ENCODE peak calls at places on chromosome 17, in six cellular contexts. One of them, this sample, is unnamed.

GRCh38 chr17:79410681-79411080 is 200.2 kb downstream of the RBFOX3 start:
- DNase-seq in bronchial epithelial cell: no peak
- DNase-seq in B cell: no peak
- DNase-seq in choroid plexus epithelial cell: no peak
- DNase-seq in cardiac fibroblast: no peak
- DNase-seq in psoas muscle: no peak
- DNase-seq in this sample: no peak

GRCh38 chr17:78667741-78668640 is 90.8 kb upstream of the DNAH17 start:
- DNase-seq in cardiac fibroblast: no peak
- DNase-seq in choroid plexus epithelial cell: no peak
- DNase-seq in bronchial epithelial cell: no peak
- DNase-seq in B cell: no peak
- DNase-seq in psoas muscle: no peak
- DNase-seq in this sample: no peak

GRCh38 chr17:76417499-76418143 is 33.2 kb downstream of the SPHK1 start:
- DNase-seq in choroid plexus epithelial cell: no peak
- DNase-seq in bronchial epithelial cell: no peak
- DNase-seq in cardiac fibroblast: no peak
- DNase-seq in psoas muscle: no peak
- DNase-seq in B cell: no peak
- DNase-seq in this sample: no peak

GRCh38 chr17:48547839-48548686 is 3.2 kb upstream of the HOXB2 start:
- DNase-seq in B cell: no peak
- DNase-seq in bronchial epithelial cell: no peak
- DNase-seq in choroid plexus epithelial cell: no peak
- DNase-seq in psoas muscle: no peak
- DNase-seq in cardiac fibroblast: peak; percentile 71
- DNase-seq in this sample: no peak

GRCh38 chr17:34757106-34757505 is 177.7 kb downstream of the TMEM132E start:
- DNase-seq in cardiac fibroblast: no peak
- DNase-seq in psoas muscle: no peak
- DNase-seq in B cell: no peak
- DNase-seq in choroid plexus epithelial cell: no peak
- DNase-seq in bronchial epithelial cell: no peak
- DNase-seq in this sample: no peak

GRCh38 chr17:37507108-37507507 is 17.4 kb downstream of the DUSP14 start:
- DNase-seq in cardiac fibroblast: no peak
- DNase-seq in B cell: no peak
- DNase-seq in psoas muscle: no peak
- DNase-seq in choroid plexus epithelial cell: no peak
- DNase-seq in bronchial epithelial cell: no peak
- DNase-seq in this sample: no peak

GRCh38 chr17:72393553-72393952 is 272.7 kb downstream of the SOX9 start:
- DNase-seq in bronchial epithelial cell: peak; percentile 87
- DNase-seq in choroid plexus epithelial cell: peak; percentile 61
- DNase-seq in psoas muscle: no peak
- DNase-seq in cardiac fibroblast: peak; percentile 84
- DNase-seq in B cell: no peak
- DNase-seq in this sample: no peak

GRCh38 chr17:18994626-18995025 is 9.9 kb downstream of the FAM83G start:
- DNase-seq in B cell: no peak
- DNase-seq in bronchial epithelial cell: no peak
- DNase-seq in cardiac fibroblast: no peak
- DNase-seq in psoas muscle: no peak
- DNase-seq in choroid plexus epithelial cell: peak; percentile 30
- DNase-seq in this sample: no peak

GRCh38 chr17:49031965-49032928 is 35.1 kb downstream of the IGF2BP1 start:
- DNase-seq in bronchial epithelial cell: peak; percentile 58
- DNase-seq in cardiac fibroblast: peak; percentile 89
- DNase-seq in psoas muscle: no peak
- DNase-seq in B cell: peak; percentile 58
- DNase-seq in choroid plexus epithelial cell: peak; percentile 91
- DNase-seq in this sample: peak; percentile 39

GRCh38 chr17:56891751-56892150 is 22.1 kb downstream of the TRIM25 start:
- DNase-seq in bronchial epithelial cell: no peak
- DNase-seq in psoas muscle: peak; percentile 37
- DNase-seq in cardiac fibroblast: peak; percentile 38
- DNase-seq in choroid plexus epithelial cell: no peak
- DNase-seq in B cell: peak; percentile 54
- DNase-seq in this sample: no peak

GRCh38 chr17:30235386-30236296 is at the start of gene SLC6A4:
- DNase-seq in cardiac fibroblast: no peak
- DNase-seq in choroid plexus epithelial cell: no peak
- DNase-seq in psoas muscle: no peak
- DNase-seq in bronchial epithelial cell: no peak
- DNase-seq in B cell: no peak
- DNase-seq in this sample: no peak

GRCh38 chr17:71184716-71185115 is 936.1 kb upstream of the SOX9 start:
- DNase-seq in B cell: no peak
- DNase-seq in choroid plexus epithelial cell: no peak
- DNase-seq in psoas muscle: no peak
- DNase-seq in cardiac fibroblast: no peak
- DNase-seq in bronchial epithelial cell: peak; percentile 59
- DNase-seq in this sample: no peak

GRCh38 chr17:28372945-28373274 is 1.4 kb downstream of the SARM1 start:
- DNase-seq in psoas muscle: no peak
- DNase-seq in B cell: no peak
- DNase-seq in cardiac fibroblast: no peak
- DNase-seq in choroid plexus epithelial cell: no peak
- DNase-seq in bronchial epithelial cell: no peak
- DNase-seq in this sample: no peak

GRCh38 chr17:79915850-79916430 is 76.7 kb upstream of the CBX4 start:
- DNase-seq in B cell: no peak
- DNase-seq in psoas muscle: peak; percentile 13
- DNase-seq in bronchial epithelial cell: peak; percentile 36
- DNase-seq in choroid plexus epithelial cell: peak; percentile 63
- DNase-seq in cardiac fibroblast: peak; percentile 52
- DNase-seq in this sample: peak; percentile 52

GRCh38 chr17:40038882-40039513 is 15.2 kb downstream of the MED24 start:
- DNase-seq in cardiac fibroblast: peak; percentile 84
- DNase-seq in bronchial epithelial cell: peak; percentile 47
- DNase-seq in psoas muscle: peak; percentile 79
- DNase-seq in B cell: no peak
- DNase-seq in choroid plexus epithelial cell: peak; percentile 93
- DNase-seq in this sample: no peak

GRCh38 chr17:11880714-11881113 is 116.6 kb downstream of the ZNF18 start:
- DNase-seq in psoas muscle: no peak
- DNase-seq in cardiac fibroblast: peak; percentile 2
- DNase-seq in B cell: no peak
- DNase-seq in bronchial epithelial cell: peak; percentile 25
- DNase-seq in choroid plexus epithelial cell: peak; percentile 3
- DNase-seq in this sample: no peak

GRCh38 chr17:79812206-79812968 is 15.5 kb upstream of the CBX8 start:
- DNase-seq in choroid plexus epithelial cell: no peak
- DNase-seq in cardiac fibroblast: no peak
- DNase-seq in B cell: no peak
- DNase-seq in bronchial epithelial cell: no peak
- DNase-seq in psoas muscle: no peak
- DNase-seq in this sample: no peak

GRCh38 chr17:61575352-61575975 is 15.6 kb downstream of the NACA2 start:
- DNase-seq in cardiac fibroblast: peak; percentile 22
- DNase-seq in choroid plexus epithelial cell: no peak
- DNase-seq in B cell: no peak
- DNase-seq in psoas muscle: no peak
- DNase-seq in bronchial epithelial cell: no peak
- DNase-seq in this sample: no peak

GRCh38 chr17:57110152-57110542 is 25.1 kb downstream of the AKAP1 start:
- DNase-seq in bronchial epithelial cell: no peak
- DNase-seq in psoas muscle: peak; percentile 60
- DNase-seq in choroid plexus epithelial cell: no peak
- DNase-seq in B cell: no peak
- DNase-seq in cardiac fibroblast: no peak
- DNase-seq in this sample: no peak

GRCh38 chr17:18093616-18094408 is 6.1 kb downstream of the DRG2 start:
- DNase-seq in psoas muscle: peak; percentile 63
- DNase-seq in cardiac fibroblast: peak; percentile 87
- DNase-seq in bronchial epithelial cell: peak; percentile 83
- DNase-seq in B cell: no peak
- DNase-seq in choroid plexus epithelial cell: peak; percentile 92
- DNase-seq in this sample: no peak

GRCh38 chr17:61799812-61800484 is 63.4 kb downstream of the BRIP1 start:
- DNase-seq in choroid plexus epithelial cell: no peak
- DNase-seq in psoas muscle: no peak
- DNase-seq in bronchial epithelial cell: no peak
- DNase-seq in cardiac fibroblast: no peak
- DNase-seq in B cell: no peak
- DNase-seq in this sample: no peak

GRCh38 chr17:48322060-48322459 is 108.0 kb downstream of the SKAP1 start:
- DNase-seq in bronchial epithelial cell: peak; percentile 10
- DNase-seq in psoas muscle: no peak
- DNase-seq in choroid plexus epithelial cell: peak; percentile 33
- DNase-seq in cardiac fibroblast: peak; percentile 34
- DNase-seq in B cell: no peak
- DNase-seq in this sample: no peak

GRCh38 chr17:80792373-80792781 is 199.3 kb upstream of the CHMP6 start:
- DNase-seq in B cell: no peak
- DNase-seq in psoas muscle: no peak
- DNase-seq in choroid plexus epithelial cell: peak; percentile 80
- DNase-seq in bronchial epithelial cell: no peak
- DNase-seq in cardiac fibroblast: no peak
- DNase-seq in this sample: no peak

DNA sequence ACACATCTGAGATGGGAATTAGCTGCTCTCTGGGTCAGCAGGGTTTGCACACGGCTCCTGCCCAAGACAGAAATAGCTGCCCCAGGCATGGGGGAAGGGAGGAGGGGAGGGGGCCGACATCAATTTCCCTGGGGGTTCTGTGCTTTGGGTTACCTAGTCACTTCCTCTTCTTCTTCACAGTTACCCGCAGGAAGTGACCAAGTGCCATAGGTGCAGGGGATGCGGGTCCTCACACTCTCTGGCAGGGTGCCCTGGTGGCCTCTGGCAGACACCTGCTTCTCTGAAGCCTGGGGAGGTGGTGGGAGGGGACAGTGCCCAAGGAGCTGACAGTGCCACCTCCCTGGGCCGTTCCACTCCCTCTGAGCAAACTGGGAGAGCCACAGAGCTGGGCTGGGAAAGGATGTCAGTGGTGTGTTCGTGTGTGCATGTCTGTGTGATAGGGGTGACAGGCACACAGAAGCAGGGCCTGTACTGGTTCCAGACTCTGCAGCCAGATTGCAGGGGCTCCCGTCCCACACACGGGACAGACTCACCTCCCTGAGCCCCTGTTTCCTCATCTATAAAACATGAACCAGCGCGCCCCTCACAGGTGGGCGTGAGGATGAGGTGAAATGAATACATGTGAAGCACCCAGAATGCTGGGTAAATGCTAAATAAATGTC is 18.2 kb downstream of the SCN4A start:
- DNase-seq in bronchial epithelial cell: no peak
- DNase-seq in psoas muscle: peak; percentile 58
- DNase-seq in B cell: peak; percentile 83
- DNase-seq in choroid plexus epithelial cell: no peak
- DNase-seq in cardiac fibroblast: no peak
- DNase-seq in this sample: no peak
- TF ChIP-seq CTCF in bronchial epithelial cell: no peak
- TF ChIP-seq CTCF in psoas muscle: no peak
- TF ChIP-seq CTCF in B cell: no peak
- TF ChIP-seq CTCF in choroid plexus epithelial cell: no peak
- TF ChIP-seq CTCF in cardiac fibroblast: no peak
- TF ChIP-seq CTCF in this sample: no peak

GRCh38 chr17:65446043-65446442 is 115.4 kb downstream of the AXIN2 start:
- DNase-seq in cardiac fibroblast: no peak
- DNase-seq in B cell: no peak
- DNase-seq in bronchial epithelial cell: no peak
- DNase-seq in choroid plexus epithelial cell: no peak
- DNase-seq in psoas muscle: no peak
- DNase-seq in this sample: no peak
- TF ChIP-seq CTCF in cardiac fibroblast: no peak
- TF ChIP-seq CTCF in B cell: no peak
- TF ChIP-seq CTCF in bronchial epithelial cell: no peak
- TF ChIP-seq CTCF in choroid plexus epithelial cell: no peak
- TF ChIP-seq CTCF in psoas muscle: no peak
- TF ChIP-seq CTCF in this sample: no peak

DNA sequence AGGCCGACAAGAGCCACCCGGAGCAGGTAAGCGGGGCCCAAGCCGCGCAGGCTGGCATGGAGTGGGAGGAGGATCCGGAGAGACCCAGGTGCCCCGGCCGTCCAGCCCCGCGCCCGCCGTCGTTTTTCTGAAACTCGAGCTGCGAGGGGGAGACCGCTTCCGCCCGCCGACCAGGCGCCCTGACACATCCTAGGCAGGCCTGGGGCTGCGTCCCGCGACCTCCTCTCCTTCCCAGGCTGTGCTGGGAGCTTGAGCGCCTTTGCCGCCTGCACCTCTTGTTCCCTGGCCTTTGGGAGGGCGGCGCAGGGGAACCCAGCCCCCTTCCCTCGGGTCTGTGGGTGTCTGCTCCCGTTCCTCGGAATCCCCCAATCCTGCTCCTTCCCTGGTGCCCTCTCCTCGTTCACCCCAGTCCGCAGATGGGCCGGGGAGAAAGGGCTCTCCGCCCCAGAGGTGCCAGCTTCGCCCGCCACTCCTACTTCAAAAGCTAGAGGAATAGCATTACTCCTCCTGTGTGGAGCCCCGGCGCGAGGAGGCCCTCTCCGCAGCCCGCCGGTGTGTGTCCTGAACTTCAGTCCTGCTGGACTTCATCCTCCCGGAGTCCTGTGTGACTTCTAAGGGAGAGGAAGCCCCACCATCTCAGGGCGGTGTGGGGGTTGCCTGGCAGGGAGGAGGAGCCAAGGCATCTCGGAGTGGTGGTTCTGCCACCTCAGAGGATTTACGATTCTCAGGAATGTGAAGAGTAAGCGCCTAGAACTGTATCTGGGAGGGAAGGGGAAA is 1.0 kb downstream of the NHERF1 start:
- DNase-seq in B cell: no peak
- DNase-seq in psoas muscle: peak; percentile 39
- DNase-seq in cardiac fibroblast: no peak
- DNase-seq in bronchial epithelial cell: no peak
- DNase-seq in choroid plexus epithelial cell: no peak
- DNase-seq in this sample: no peak
- TF ChIP-seq CTCF in B cell: no peak
- TF ChIP-seq CTCF in psoas muscle: no peak
- TF ChIP-seq CTCF in cardiac fibroblast: no peak
- TF ChIP-seq CTCF in bronchial epithelial cell: no peak
- TF ChIP-seq CTCF in choroid plexus epithelial cell: no peak
- TF ChIP-seq CTCF in this sample: no peak

GRCh38 chr17:1455291-1455747 is 713 bp downstream of the CRK start:
- DNase-seq in B cell: peak; percentile 56
- DNase-seq in psoas muscle: peak; percentile 78
- DNase-seq in cardiac fibroblast: peak; percentile 79
- DNase-seq in bronchial epithelial cell: peak; percentile 44
- DNase-seq in choroid plexus epithelial cell: peak; percentile 72
- DNase-seq in this sample: peak; percentile 22
- TF ChIP-seq CTCF in B cell: peak; percentile 55
- TF ChIP-seq CTCF in psoas muscle: peak; percentile 68
- TF ChIP-seq CTCF in cardiac fibroblast: peak; percentile 83
- TF ChIP-seq CTCF in bronchial epithelial cell: peak; percentile 66
- TF ChIP-seq CTCF in choroid plexus epithelial cell: peak; percentile 71
- TF ChIP-seq CTCF in this sample: peak; percentile 64

This sample was measured in progenitor cell of endocrine pancreas.